ENCODE peak calls at places on chromosomes 3 and 15, in eight cellular contexts. A is choroid plexus epithelial cell; M is Peyer's patch; C is effector memory CD8-positive, alpha-beta T cell; G is AG04449; J is WTC11; T is amniotic stem cell; Y is omental fat pad. E is an unnamed sample.

GRCh38 chr15:40047413-40048154 is 8.6 kb upstream of the SRP14 start:
- DNase-seq in A (peak; percentile 91), M (peak; percentile 75), C (no peak), G (no peak), J (no peak), T (no peak), Y (no peak), E (peak; percentile 41)

GRCh38 chr3:139835830-139836655 is 98.9 kb upstream of the CLSTN2 start:
- DNase-seq in A (no peak), M (no peak), C (no peak), G (no peak), J (no peak), T (no peak), Y (no peak), E (no peak)

GRCh38 chr3:105367406-105368213 is 901 bp downstream of the ALCAM start:
- DNase-seq in A (peak; percentile 75), M (peak; percentile 71), C (peak; percentile 57), G (no peak), J (peak; percentile 59), T (peak; percentile 36), Y (peak; percentile 24), E (peak; percentile 41)

GRCh38 chr3:148190441-148190990 is 507.2 kb upstream of the AGTR1 start:
- DNase-seq in A (no peak), M (no peak), C (no peak), G (no peak), J (no peak), T (no peak), Y (no peak), E (no peak)

GRCh38 chr3:156751461-156752025 is 74.6 kb upstream of the LEKR1 start:
- DNase-seq in A (peak; percentile 92), M (no peak), C (no peak), G (peak; percentile 75), J (peak; percentile 78), T (peak; percentile 75), Y (no peak), E (no peak)

GRCh38 chr15:92638709-92639365 is 16.7 kb downstream of the FAM174B start:
- DNase-seq in A (no peak), M (no peak), C (no peak), G (no peak), J (no peak), T (no peak), Y (no peak), E (no peak)

GRCh38 chr3:146274833-146275232 is 23.9 kb upstream of the PLSCR4 start:
- DNase-seq in A (peak; percentile 88), M (no peak), C (no peak), G (peak; percentile 82), J (no peak), T (peak; percentile 72), Y (no peak), E (no peak)

GRCh38 chr15:95141486-95141885 is 910.1 kb downstream of the MCTP2 start:
- DNase-seq in A (peak; percentile 36), M (no peak), C (no peak), G (peak; percentile 34), J (no peak), T (no peak), Y (no peak), E (no peak)

GRCh38 chr15:90701048-90701447 is 16.1 kb upstream of the BLM start:
- DNase-seq in A (no peak), M (no peak), C (no peak), G (no peak), J (no peak), T (no peak), Y (no peak), E (no peak)

GRCh38 chr3:148757238-148757930 is 59.7 kb downstream of the AGTR1 start:
- DNase-seq in A (peak; percentile 95), M (no peak), C (no peak), G (peak; percentile 76), J (no peak), T (peak; percentile 49), Y (no peak), E (no peak)

GRCh38 chr3:59127071-59127470 is 77.2 kb upstream of the CFAP20DC start:
- DNase-seq in A (peak; percentile 83), M (no peak), C (no peak), G (peak; percentile 65), J (no peak), T (peak; percentile 24), Y (no peak), E (no peak)